ENCODE peak calls at places on chromosome 17, in five cellular contexts. X, D, G, H and I are unnamed samples.

GRCh38 chr17:31726980-31727427 is 132.0 kb downstream of the COPRS start:
- DNase-seq in X (no peak), D (no peak), G (no peak), H (no peak), I (no peak)

GRCh38 chr17:72370819-72371218 is 250.0 kb downstream of the SOX9 start:
- DNase-seq in X (peak; percentile 60), D (no peak), G (no peak), H (no peak), I (no peak)

GRCh38 chr17:83125515-83126274 is 46.3 kb downstream of the METRNL start:
- DNase-seq in X (no peak), D (peak; percentile 73), G (no peak), H (no peak), I (no peak)

GRCh38 chr17:64067642-64068041 is 47.2 kb upstream of the ICAM2 start:
- DNase-seq in X (no peak), D (no peak), G (no peak), H (no peak), I (no peak)

GRCh38 chr17:37844158-37844976 is 79.8 kb upstream of the TBC1D3K start:
- DNase-seq in X (peak; percentile 87), D (peak; percentile 80), G (peak; percentile 85), H (peak; percentile 72), I (peak; percentile 11)

GRCh38 chr17:15346196-15346595 is 4.8 kb upstream of the TEKT3 start:
- DNase-seq in X (no peak), D (no peak), G (no peak), H (no peak), I (no peak)

GRCh38 chr17:76265624-76266243 is 586 bp downstream of the UBALD2 start:
- DNase-seq in X (no peak), D (peak; percentile 83), G (peak; percentile 93), H (peak; percentile 70), I (no peak)

GRCh38 chr17:7558544-7559306 is at the start of gene TNFSF13:
- DNase-seq in X (no peak), D (peak; percentile 79), G (peak; percentile 76), H (peak; percentile 55), I (no peak)

GRCh38 chr17:74290340-74290739 is 16.3 kb downstream of the DNAI2 start:
- DNase-seq in X (no peak), D (no peak), G (no peak), H (no peak), I (no peak)

GRCh38 chr17:48637323-48638260 is 11.4 kb upstream of the HOXB9 start:
- DNase-seq in X (peak; percentile 57), D (no peak), G (no peak), H (no peak), I (no peak)

GRCh38 chr17:37476431-37477130 is 13.1 kb upstream of the DUSP14 start:
- DNase-seq in X (no peak), D (no peak), G (no peak), H (no peak), I (no peak)

GRCh38 chr17:40551874-40552768 is 13.2 kb downstream of the CCR7 start:
- DNase-seq in X (peak; percentile 95), D (peak; percentile 49), G (peak; percentile 79), H (peak; percentile 39), I (no peak)

GRCh38 chr17:8140413-8141029 is 11.7 kb downstream of the PER1 start:
- DNase-seq in X (no peak), D (peak; percentile 40), G (no peak), H (no peak), I (no peak)

GRCh38 chr17:82881900-82882714 is 42.3 kb upstream of the ZNF750 start:
- DNase-seq in X (no peak), D (peak; percentile 80), G (no peak), H (peak; percentile 63), I (no peak)

GRCh38 chr17:45225051-45225700 is 3.5 kb downstream of the FMNL1 start:
- DNase-seq in X (no peak), D (no peak), G (no peak), H (no peak), I (peak; percentile 47)

GRCh38 chr17:19433727-19434340 is 22.8 kb downstream of the RNF112 start:
- DNase-seq in X (no peak), D (no peak), G (no peak), H (no peak), I (no peak)

GRCh38 chr17:45372325-45372869 is 55.6 kb upstream of the MAP3K14 start:
- DNase-seq in X (peak; percentile 50), D (no peak), G (no peak), H (no peak), I (no peak)

GRCh38 chr17:77437017-77437416 is 296.2 kb downstream of the SEC14L1 start:
- DNase-seq in X (no peak), D (no peak), G (peak; percentile 50), H (peak; percentile 50), I (no peak)

GRCh38 chr17:55572139-55572538 is 60.9 kb upstream of the SMIM36 start:
- DNase-seq in X (no peak), D (no peak), G (no peak), H (no peak), I (no peak)

GRCh38 chr17:55622547-55622946 is 100.1 kb downstream of the TMEM100 start:
- DNase-seq in X (no peak), D (no peak), G (no peak), H (no peak), I (no peak)

GRCh38 chr17:75872434-75873351 is 5.7 kb downstream of the TRIM47 start:
- DNase-seq in X (peak; percentile 87), D (peak; percentile 75), G (no peak), H (peak; percentile 63), I (peak; percentile 59)

GRCh38 chr17:7220593-7221280 is 999 bp downstream of the ACADVL start:
- DNase-seq in X (peak; percentile 92), D (peak; percentile 76), G (no peak), H (peak; percentile 65), I (peak; percentile 63)

GRCh38 chr17:78399693-78400144 is 21.3 kb downstream of the PGS1 start:
- DNase-seq in X (no peak), D (no peak), G (no peak), H (no peak), I (no peak)

GRCh38 chr17:74042744-74043486 is 160.6 kb upstream of the RPL38 start:
- DNase-seq in X (peak; percentile 99), D (no peak), G (no peak), H (no peak), I (no peak)

GRCh38 chr17:73354423-73355284 is 42.9 kb upstream of the CDC42EP4 start:
- DNase-seq in X (no peak), D (no peak), G (no peak), H (no peak), I (no peak)

GRCh38 chr17:78997231-78997741 is 12.3 kb downstream of the CANT1 start:
- DNase-seq in X (no peak), D (no peak), G (no peak), H (peak; percentile 18), I (no peak)

GRCh38 chr17:61818225-61818624 is 45.1 kb downstream of the BRIP1 start:
- DNase-seq in X (no peak), D (no peak), G (no peak), H (no peak), I (no peak)

GRCh38 chr17:81161972-81162371 is 3.3 kb upstream of the PVALEF start:
- DNase-seq in X (no peak), D (no peak), G (no peak), H (no peak), I (no peak)

GRCh38 chr17:47335101-47335936 is 11.6 kb downstream of the EFCAB13 start:
- DNase-seq in X (no peak), D (no peak), G (no peak), H (no peak), I (no peak)

GRCh38 chr17:71494456-71494855 is 626.4 kb upstream of the SOX9 start:
- DNase-seq in X (no peak), D (no peak), G (no peak), H (no peak), I (no peak)

GRCh38 chr17:6430769-6431168 is 4.2 kb downstream of the AIPL1 start:
- DNase-seq in X (no peak), D (no peak), G (no peak), H (no peak), I (no peak)

GRCh38 chr17:2610640-2611175 is 17.3 kb downstream of the PAFAH1B1 start:
- DNase-seq in X (no peak), D (no peak), G (no peak), H (no peak), I (no peak)

GRCh38 chr17:41489531-41489930 is at the start of gene KRT36:
- DNase-seq in X (no peak), D (no peak), G (no peak), H (no peak), I (no peak)

GRCh38 chr17:35127751-35128514 is 6.5 kb downstream of the FNDC8 start:
- DNase-seq in X (no peak), D (no peak), G (no peak), H (no peak), I (no peak)

GRCh38 chr17:36468903-36469635 is 17.4 kb upstream of the ZNHIT3 start:
- DNase-seq in X (no peak), D (no peak), G (no peak), H (no peak), I (no peak)

GRCh38 chr17:73616120-73616872 is 27.9 kb downstream of the SDK2 start:
- DNase-seq in X (no peak), D (no peak), G (no peak), H (no peak), I (no peak)

GRCh38 chr17:13597723-13598347 is 3.9 kb downstream of the HS3ST3A1 start:
- DNase-seq in X (peak; percentile 41), D (no peak), G (no peak), H (no peak), I (no peak)

GRCh38 chr17:63354251-63354650 is 91.9 kb downstream of the CYB561 start:
- DNase-seq in X (no peak), D (no peak), G (no peak), H (no peak), I (no peak)

GRCh38 chr17:10633738-10634379 is 23.2 kb downstream of the MYH3 start:
- DNase-seq in X (no peak), D (no peak), G (no peak), H (no peak), I (no peak)

GRCh38 chr17:65533056-65533745 is 28.2 kb downstream of the AXIN2 start:
- DNase-seq in X (no peak), D (no peak), G (no peak), H (no peak), I (no peak)
- H3K27ac ChIP-seq in X (no peak overlapping the region), D (peak overlapping the region; percentile 71), G (peak overlapping the region; percentile 67), H (no peak overlapping the region), I (no peak overlapping the region)

DNA sequence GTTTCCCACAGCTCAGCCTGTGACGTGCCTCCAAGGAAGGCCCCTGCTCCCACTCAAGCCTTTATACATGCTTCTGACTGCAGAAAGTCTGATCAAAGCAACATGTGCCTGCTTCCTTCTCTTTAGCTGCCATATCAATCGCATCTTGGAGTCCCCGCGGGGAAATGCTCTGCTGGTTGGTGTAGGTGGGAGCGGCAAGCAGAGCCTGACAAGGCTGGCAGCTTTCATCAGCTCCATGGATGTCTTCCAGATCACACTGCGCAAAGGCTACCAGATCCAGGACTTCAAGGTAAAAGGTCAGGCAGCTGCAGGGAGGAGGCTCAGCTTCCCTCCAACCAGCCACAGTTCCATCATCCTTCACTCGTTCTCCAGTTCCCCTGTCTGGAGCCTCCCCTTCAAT is 189.7 kb downstream of the ZNF18 start:
- DNase-seq in X (no peak), D (no peak), G (no peak), H (no peak), I (no peak)
- TF ChIP-seq CTCF in X (no peak), D (no peak), G (no peak), H (no peak), I (no peak)

GRCh38 chr17:28053044-28053670 is 10.7 kb downstream of the NLK start:
- DNase-seq in X (no peak), D (no peak), G (no peak), H (no peak), I (no peak)
- H3K9me3 ChIP-seq in X (no peaks in the 10 kb centered on the region), D (no peaks in the 10 kb centered on the region), G (no peaks in the 10 kb centered on the region), H (no peaks in the 10 kb centered on the region), I (no peaks in the 10 kb centered on the region)

GRCh38 chr17:29131814-29132682 is 48.1 kb downstream of the MYO18A start:
- DNase-seq in X (no peak), D (no peak), G (no peak), H (no peak), I (no peak)
- H3K27ac ChIP-seq in X (peak overlapping the region; percentile 81), D (no peak overlapping the region), G (no peak overlapping the region), H (no peak overlapping the region), I (no peak overlapping the region)